ENCODE peak calls at places on chromosomes 16 and 17, in four cellular contexts. I, E, M and N are unnamed samples.

GRCh38 chr16:4682616-4683254 is 10.6 kb upstream of the NUDT16L1 start:
- DNase-seq in E (no peak), M (peak), I (peak), N (no peak)

GRCh38 chr16:4465977-4466779 is 8.2 kb downstream of the NMRAL1 start:
- DNase-seq in I (no peak), M (peak), E (no peak), N (no peak)

GRCh38 chr16:86979984-86980553 is 337.1 kb downstream of the C16orf95 start:
- DNase-seq in E (no peak), M (no peak), I (no peak), N (no peak)

GRCh38 chr16:53415504-53415903 is 18.8 kb upstream of the RBL2 start:
- DNase-seq in M (no peak), E (no peak), I (no peak), N (no peak)

GRCh38 chr16:57108432-57108831 is 16.0 kb downstream of the CPNE2 start:
- DNase-seq in E (no peak), M (no peak), I (no peak), N (no peak)

GRCh38 chr17:75684924-75685323 is 17.8 kb downstream of the SAP30BP start:
- DNase-seq in E (no peak), M (no peak), I (no peak), N (no peak)

GRCh38 chr17:16352303-16352837 is 899 bp downstream of the CENPV start:
- DNase-seq in M (peak), E (no peak), I (peak), N (peak)

GRCh38 chr17:12729086-12729485 is 60.2 kb upstream of the ARHGAP44 start:
- DNase-seq in I (no peak), E (no peak), M (no peak), N (no peak)

GRCh38 chr17:2770129-2770528 is 20.7 kb upstream of the CCDC92B start:
- DNase-seq in M (no peak), E (no peak), I (no peak), N (no peak)

GRCh38 chr17:72491102-72491501 is 370.3 kb downstream of the SOX9 start:
- DNase-seq in M (no peak), E (no peak), I (no peak), N (no peak)

GRCh38 chr16:78375055-78375679 is 275.7 kb downstream of the WWOX start:
- DNase-seq in E (no peak), I (no peak), M (no peak), N (no peak)

GRCh38 chr16:4087099-4087885 is 28.9 kb downstream of the ADCY9 start:
- DNase-seq in I (no peak), E (no peak), M (no peak), N (no peak)

GRCh38 chr17:31674717-31675349 is 184.2 kb downstream of the COPRS start:
- DNase-seq in E (no peak), M (no peak), I (no peak), N (no peak)

GRCh38 chr17:42409467-42410351 is 13.3 kb downstream of the CAVIN1 start:
- DNase-seq in M (no peak), I (no peak), E (no peak), N (no peak)

GRCh38 chr16:28511031-28511430 is 4.4 kb upstream of the IL27 start:
- DNase-seq in M (no peak), E (no peak), I (no peak), N (no peak)

GRCh38 chr17:63445065-63445464 is 1.0 kb downstream of the CYB561 start:
- DNase-seq in M (no peak), E (no peak), I (no peak), N (no peak)

GRCh38 chr17:63446981-63447687 is 1.0 kb upstream of the CYB561 start:
- DNase-seq in E (no peak), M (peak), I (peak), N (peak)

GRCh38 chr17:63446218-63446980 is at the start of gene CYB561:
- DNase-seq in E (no peak), I (peak), M (peak), N (peak)

GRCh38 chr17:63444457-63444856 is 1.6 kb downstream of the CYB561 start:
- DNase-seq in I (no peak), M (no peak), E (no peak), N (no peak)

GRCh38 chr17:63445571-63446217 is 412 bp downstream of the CYB561 start:
- DNase-seq in M (no peak), E (no peak), I (peak), N (peak)
- TF ChIP-seq POLR2AphosphoS5 in M (no peak), E (no peak), I (no peak), N (no peak)

DNA sequence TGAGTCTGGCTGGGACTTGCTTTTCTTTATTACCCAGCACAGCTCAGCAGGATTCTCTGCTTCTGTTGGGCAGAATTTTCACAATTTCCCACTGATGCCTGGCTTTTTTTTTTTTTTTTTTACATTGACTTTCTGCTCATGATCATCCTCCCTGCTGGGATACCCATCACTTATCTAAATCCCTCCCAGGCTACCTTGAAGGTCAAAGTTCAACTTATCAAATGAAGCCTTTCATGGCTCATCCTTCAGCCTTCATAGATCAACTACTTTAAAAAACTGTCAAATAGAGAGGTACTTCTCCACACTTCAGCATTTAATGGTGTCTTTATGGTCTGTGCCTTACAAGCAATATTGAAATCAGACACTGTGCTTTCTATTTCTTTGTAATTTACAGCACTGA is 124.0 kb upstream of the KCNJ16 start:
- DNase-seq in E (no peak), I (peak), M (no peak), N (no peak)
- TF ChIP-seq SPI1 in E (no peak), I (no peak), M (no peak), N (no peak)

DNA sequence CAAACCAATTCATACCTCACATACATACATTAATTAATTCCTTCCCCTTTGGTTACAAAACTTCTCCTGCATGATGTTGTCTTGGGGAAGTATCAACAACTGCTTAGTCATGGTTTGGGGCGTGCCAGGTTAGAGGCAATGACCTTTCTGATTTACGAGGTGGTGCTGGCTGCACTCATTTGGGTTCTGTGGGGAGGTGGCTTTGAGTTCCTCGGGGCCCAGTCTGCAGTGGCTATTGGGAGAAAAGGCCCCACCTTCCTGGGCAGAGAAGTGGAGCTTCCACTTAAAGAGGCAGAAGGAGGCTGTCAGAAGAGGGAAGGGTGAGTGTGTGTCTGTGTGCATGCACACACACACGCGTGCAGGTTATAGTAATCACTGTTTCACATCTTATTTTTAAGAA is 10.2 kb upstream of the ETV4 start:
- DNase-seq in I (peak), M (peak), E (no peak), N (no peak)
- TF ChIP-seq POLR2AphosphoS5 in I (no peak), M (no peak), E (no peak), N (no peak)

GRCh38 chr17:32805029-32805976 is 71.6 kb downstream of the MYO1D start:
- DNase-seq in I (no peak), E (no peak), M (no peak), N (no peak)
- TF ChIP-seq SPI1 in I (no peak), E (no peak), M (no peak), N (no peak)